ENCODE peak calls at places on chromosome 19, in five cellular contexts. V is cardiac muscle cell; H is thoracic aorta; M is A172; Z is activated CD4-positive, alpha-beta T cell treated with anti-CD3 and anti-CD28 coated beads, Interleukin-2, amount 50 U/mL, for 48 hours. P is an unnamed sample.

GRCh38 chr19:5974721-5975387 is 3.1 kb downstream of the RANBP3 start:
- DNase-seq in V (no peak), H (no peak), M (no peak), Z (peak; percentile 44), P (peak; percentile 57)

GRCh38 chr19:48806818-48807589 is 3.8 kb downstream of the BCAT2 start:
- DNase-seq in V (peak; percentile 60), H (no peak), M (peak; percentile 21), Z (no peak), P (peak; percentile 31)

GRCh38 chr19:44741258-44741731 is 7.2 kb upstream of the BCL3 start:
- DNase-seq in V (no peak), H (no peak), M (no peak), Z (no peak), P (no peak)

GRCh38 chr19:52190679-52191293 is 934 bp downstream of the PPP2R1A start:
- DNase-seq in V (no peak), H (no peak), M (no peak), Z (no peak), P (no peak)

GRCh38 chr19:12272386-12272785 is 22.3 kb downstream of the ZNF44 start:
- DNase-seq in V (no peak), H (no peak), M (no peak), Z (no peak), P (no peak)

GRCh38 chr19:7681336-7682174 is 922 bp downstream of the TRAPPC5 start:
- DNase-seq in V (peak; percentile 75), H (peak; percentile 69), M (peak; percentile 43), Z (peak; percentile 85), P (peak; percentile 92)

GRCh38 chr19:50875795-50876422 is 2.7 kb downstream of the KLK2 start:
- DNase-seq in V (no peak), H (no peak), M (no peak), Z (no peak), P (no peak)

GRCh38 chr19:34482380-34483250 is 1.1 kb downstream of the WTIP start:
- DNase-seq in V (peak; percentile 64), H (no peak), M (no peak), Z (no peak), P (no peak)

GRCh38 chr19:32594021-32594420 is 13.0 kb downstream of the PDCD5 start:
- DNase-seq in V (no peak), H (no peak), M (no peak), Z (no peak), P (no peak)

GRCh38 chr19:17610384-17610783 is 54.9 kb downstream of the COLGALT1 start:
- DNase-seq in V (no peak), H (no peak), M (peak; percentile 67), Z (no peak), P (no peak)

GRCh38 chr19:35785087-35785627 is 9.8 kb downstream of the ARHGAP33 start:
- DNase-seq in V (no peak), H (no peak), M (no peak), Z (no peak), P (no peak)

GRCh38 chr19:19039901-19040300 is 6.5 kb downstream of the ARMC6 start:
- DNase-seq in V (no peak), H (no peak), M (no peak), Z (no peak), P (no peak)

GRCh38 chr19:1853295-1854031 is 5.2 kb upstream of the REXO1 start:
- DNase-seq in V (peak; percentile 76), H (no peak), M (peak; percentile 75), Z (peak; percentile 89), P (peak; percentile 90)

GRCh38 chr19:51490676-51491075 is 10.9 kb downstream of the SIGLEC12 start:
- DNase-seq in V (no peak), H (no peak), M (no peak), Z (no peak), P (no peak)

GRCh38 chr19:45340899-45341453 is 426 bp downstream of the KLC3 start:
- DNase-seq in V (no peak), H (no peak), M (no peak), Z (no peak), P (no peak)

GRCh38 chr19:17871878-17872250 is at the start of gene SLC5A5:
- DNase-seq in V (no peak), H (no peak), M (no peak), Z (no peak), P (no peak)

GRCh38 chr19:35106291-35106583 is 9.4 kb upstream of the FXYD3 start:
- DNase-seq in V (no peak), H (no peak), M (no peak), Z (no peak), P (no peak)

GRCh38 chr19:5002143-5002542 is 33.2 kb downstream of the KDM4B start:
- DNase-seq in V (no peak), H (no peak), M (peak; percentile 74), Z (no peak), P (no peak)

GRCh38 chr19:47274891-47275865 is 493 bp downstream of the INAFM1 start:
- DNase-seq in V (peak; percentile 42), H (no peak), M (no peak), Z (no peak), P (no peak)

GRCh38 chr19:5042556-5042955 is 73.6 kb downstream of the KDM4B start:
- DNase-seq in V (no peak), H (no peak), M (no peak), Z (no peak), P (no peak)

GRCh38 chr19:46533085-46534081 is 37.7 kb upstream of the PNMA8B start:
- DNase-seq in V (no peak), H (no peak), M (no peak), Z (no peak), P (no peak)

GRCh38 chr19:35318679-35319448 is 10.1 kb upstream of the CD22 start:
- DNase-seq in V (no peak), H (peak; percentile 13), M (peak; percentile 100), Z (no peak), P (peak; percentile 33)

GRCh38 chr19:2769218-2769617 is 13.9 kb downstream of the SGTA start:
- DNase-seq in V (no peak), H (no peak), M (no peak), Z (no peak), P (no peak)

GRCh38 chr19:40464059-40465024 is 1.2 kb downstream of the BLVRB start:
- DNase-seq in V (peak; percentile 82), H (peak; percentile 76), M (peak; percentile 95), Z (peak; percentile 88), P (peak; percentile 86)

GRCh38 chr19:48639483-48640375 is 2.5 kb upstream of the DBP start:
- DNase-seq in V (no peak), H (no peak), M (no peak), Z (no peak), P (peak; percentile 19)

GRCh38 chr19:44675516-44675915 is 4.2 kb downstream of the CEACAM19 start:
- DNase-seq in V (no peak), H (no peak), M (no peak), Z (no peak), P (no peak)

GRCh38 chr19:10501971-10502523 is 1.1 kb downstream of the KEAP1 start:
- DNase-seq in V (peak; percentile 40), H (peak; percentile 37), M (peak; percentile 57), Z (peak; percentile 65), P (peak; percentile 70)

P was measured in stimulated activated naive CD8-positive, alpha-beta T cell treated with anti-CD3 and anti-CD28 coated beads, Interleukin-15, Interleukin-2, amounts not matched to agents 100 U/mL and 50 U/mL, for 24 hours.